ENCODE peak calls at places on chromosomes 3 and 15, in nine cellular contexts. One of them, this sample, is unnamed.

GRCh38 chr15:71780349-71780976 is 29.9 kb upstream of the NR2E3 start:
- DNase-seq in neural progenitor cell: peak; percentile 80
- DNase-seq in fibroblast of mammary gland: peak; percentile 69
- DNase-seq in A549: peak; percentile 84
- DNase-seq in cardiac fibroblast: peak; percentile 88
- DNase-seq in CD8-positive, alpha-beta T cell: no peak
- DNase-seq in left lung: no peak
- DNase-seq in kidney: no peak
- DNase-seq in BJ: no peak
- DNase-seq in this sample: peak; percentile 83

GRCh38 chr15:31080618-31081017 is 20.9 kb downstream of the TRPM1 start:
- DNase-seq in BJ: no peak
- DNase-seq in kidney: peak; percentile 85
- DNase-seq in neural progenitor cell: peak; percentile 94
- DNase-seq in cardiac fibroblast: peak; percentile 16
- DNase-seq in CD8-positive, alpha-beta T cell: no peak
- DNase-seq in left lung: peak; percentile 72
- DNase-seq in fibroblast of mammary gland: no peak
- DNase-seq in A549: peak; percentile 39
- DNase-seq in this sample: peak; percentile 71

GRCh38 chr15:76060098-76060989 is 559 bp downstream of the TMEM266 start:
- DNase-seq in neural progenitor cell: no peak
- DNase-seq in fibroblast of mammary gland: no peak
- DNase-seq in A549: no peak
- DNase-seq in kidney: no peak
- DNase-seq in cardiac fibroblast: no peak
- DNase-seq in BJ: no peak
- DNase-seq in CD8-positive, alpha-beta T cell: no peak
- DNase-seq in left lung: no peak
- DNase-seq in this sample: no peak

GRCh38 chr3:123365450-123366143 is 83.3 kb downstream of the ADCY5 start:
- DNase-seq in left lung: no peak
- DNase-seq in kidney: no peak
- DNase-seq in fibroblast of mammary gland: no peak
- DNase-seq in neural progenitor cell: peak; percentile 71
- DNase-seq in cardiac fibroblast: peak; percentile 20
- DNase-seq in BJ: no peak
- DNase-seq in CD8-positive, alpha-beta T cell: no peak
- DNase-seq in A549: peak; percentile 64
- DNase-seq in this sample: peak; percentile 9

GRCh38 chr3:120908030-120908802 is at the start of gene STXBP5L:
- DNase-seq in cardiac fibroblast: peak; percentile 75
- DNase-seq in neural progenitor cell: peak; percentile 97
- DNase-seq in BJ: no peak
- DNase-seq in fibroblast of mammary gland: peak; percentile 60
- DNase-seq in CD8-positive, alpha-beta T cell: no peak
- DNase-seq in kidney: peak; percentile 89
- DNase-seq in left lung: peak; percentile 55
- DNase-seq in A549: peak; percentile 13
- DNase-seq in this sample: peak; percentile 48

GRCh38 chr3:192229866-192230265 is 497.5 kb downstream of the FGF12 start:
- DNase-seq in neural progenitor cell: no peak
- DNase-seq in left lung: no peak
- DNase-seq in BJ: no peak
- DNase-seq in CD8-positive, alpha-beta T cell: no peak
- DNase-seq in cardiac fibroblast: peak; percentile 42
- DNase-seq in fibroblast of mammary gland: no peak
- DNase-seq in kidney: no peak
- DNase-seq in A549: no peak
- DNase-seq in this sample: no peak

GRCh38 chr3:134860141-134860540 is 65.1 kb downstream of the EPHB1 start:
- DNase-seq in neural progenitor cell: no peak
- DNase-seq in left lung: no peak
- DNase-seq in CD8-positive, alpha-beta T cell: no peak
- DNase-seq in cardiac fibroblast: no peak
- DNase-seq in BJ: no peak
- DNase-seq in A549: no peak
- DNase-seq in fibroblast of mammary gland: no peak
- DNase-seq in kidney: no peak
- DNase-seq in this sample: no peak

GRCh38 chr15:52783929-52784798 is 6.0 kb downstream of the ONECUT1 start:
- DNase-seq in BJ: no peak
- DNase-seq in left lung: no peak
- DNase-seq in neural progenitor cell: peak; percentile 90
- DNase-seq in A549: peak; percentile 56
- DNase-seq in kidney: peak; percentile 65
- DNase-seq in fibroblast of mammary gland: peak; percentile 13
- DNase-seq in CD8-positive, alpha-beta T cell: no peak
- DNase-seq in cardiac fibroblast: no peak
- DNase-seq in this sample: no peak

DNA sequence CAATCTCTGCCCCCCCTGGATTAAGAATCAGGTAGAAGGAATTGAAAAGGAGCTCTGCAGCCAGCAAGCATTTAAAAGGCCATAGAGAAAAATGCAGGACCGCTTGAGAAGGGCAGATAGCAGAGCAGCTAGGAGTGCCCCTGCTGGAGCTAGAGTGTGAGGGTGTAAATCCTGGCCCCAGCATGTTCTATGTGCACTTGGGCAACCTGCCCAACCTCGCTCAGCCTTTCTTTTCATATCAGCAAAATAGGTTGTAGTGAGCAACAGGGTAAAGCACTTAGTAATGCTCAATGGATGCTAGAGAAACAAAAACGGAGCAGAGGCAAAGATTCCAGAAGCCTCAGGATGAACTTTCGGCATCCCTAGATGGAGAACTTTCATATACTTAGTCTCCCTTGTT is 25.0 kb upstream of the THBS1 start:
- DNase-seq in CD8-positive, alpha-beta T cell: no peak
- DNase-seq in BJ: no peak
- DNase-seq in neural progenitor cell: no peak
- DNase-seq in left lung: no peak
- DNase-seq in A549: no peak
- DNase-seq in fibroblast of mammary gland: no peak
- DNase-seq in kidney: no peak
- DNase-seq in cardiac fibroblast: no peak
- DNase-seq in this sample: no peak
- TF ChIP-seq CTCF in CD8-positive, alpha-beta T cell: no peak
- TF ChIP-seq CTCF in BJ: no peak
- TF ChIP-seq CTCF in neural progenitor cell: no peak
- TF ChIP-seq CTCF in left lung: no peak
- TF ChIP-seq CTCF in A549: no peak
- TF ChIP-seq CTCF in fibroblast of mammary gland: no peak
- TF ChIP-seq CTCF in kidney: no peak
- TF ChIP-seq CTCF in cardiac fibroblast: no peak
- TF ChIP-seq CTCF in this sample: no peak

GRCh38 chr3:12985148-12985547 is 88.1 kb downstream of the IQSEC1 start:
- DNase-seq in fibroblast of mammary gland: no peak
- DNase-seq in CD8-positive, alpha-beta T cell: no peak
- DNase-seq in BJ: no peak
- DNase-seq in A549: no peak
- DNase-seq in kidney: no peak
- DNase-seq in cardiac fibroblast: no peak
- DNase-seq in left lung: peak; percentile 19
- DNase-seq in neural progenitor cell: no peak
- DNase-seq in this sample: no peak

GRCh38 chr3:12987602-12988001 is 85.6 kb downstream of the IQSEC1 start:
- DNase-seq in fibroblast of mammary gland: no peak
- DNase-seq in A549: no peak
- DNase-seq in CD8-positive, alpha-beta T cell: no peak
- DNase-seq in BJ: no peak
- DNase-seq in neural progenitor cell: no peak
- DNase-seq in kidney: no peak
- DNase-seq in cardiac fibroblast: no peak
- DNase-seq in left lung: no peak
- DNase-seq in this sample: no peak

GRCh38 chr3:12986031-12986430 is 87.2 kb downstream of the IQSEC1 start:
- DNase-seq in kidney: no peak
- DNase-seq in left lung: peak; percentile 26
- DNase-seq in cardiac fibroblast: no peak
- DNase-seq in BJ: no peak
- DNase-seq in fibroblast of mammary gland: no peak
- DNase-seq in A549: no peak
- DNase-seq in neural progenitor cell: no peak
- DNase-seq in CD8-positive, alpha-beta T cell: no peak
- DNase-seq in this sample: no peak

GRCh38 chr3:12986521-12986920 is 86.7 kb downstream of the IQSEC1 start:
- DNase-seq in neural progenitor cell: no peak
- DNase-seq in CD8-positive, alpha-beta T cell: no peak
- DNase-seq in fibroblast of mammary gland: no peak
- DNase-seq in cardiac fibroblast: no peak
- DNase-seq in left lung: peak; percentile 23
- DNase-seq in A549: no peak
- DNase-seq in BJ: no peak
- DNase-seq in kidney: no peak
- DNase-seq in this sample: no peak

GRCh38 chr3:12986986-12987385 is 86.2 kb downstream of the IQSEC1 start:
- DNase-seq in kidney: no peak
- DNase-seq in neural progenitor cell: peak; percentile 67
- DNase-seq in BJ: no peak
- DNase-seq in left lung: no peak
- DNase-seq in fibroblast of mammary gland: no peak
- DNase-seq in CD8-positive, alpha-beta T cell: no peak
- DNase-seq in A549: no peak
- DNase-seq in cardiac fibroblast: no peak
- DNase-seq in this sample: peak; percentile 60
- H3K4me3 ChIP-seq in kidney: no peak overlapping the region
- H3K4me3 ChIP-seq in neural progenitor cell: no peak overlapping the region
- H3K4me3 ChIP-seq in BJ: no peak overlapping the region
- H3K4me3 ChIP-seq in left lung: no peak overlapping the region
- H3K4me3 ChIP-seq in fibroblast of mammary gland: no peak overlapping the region
- H3K4me3 ChIP-seq in CD8-positive, alpha-beta T cell: no peak overlapping the region
- H3K4me3 ChIP-seq in A549: no peak overlapping the region
- H3K4me3 ChIP-seq in cardiac fibroblast: no peak overlapping the region
- H3K4me3 ChIP-seq in this sample: no peak overlapping the region

GRCh38 chr15:83733206-83733605 is 79.3 kb downstream of the ADAMTSL3 start:
- DNase-seq in fibroblast of mammary gland: peak; percentile 35
- DNase-seq in left lung: no peak
- DNase-seq in neural progenitor cell: no peak
- DNase-seq in A549: peak; percentile 22
- DNase-seq in kidney: no peak
- DNase-seq in CD8-positive, alpha-beta T cell: no peak
- DNase-seq in BJ: no peak
- DNase-seq in cardiac fibroblast: peak; percentile 93
- DNase-seq in this sample: no peak

GRCh38 chr15:83733691-83734090 is 79.8 kb downstream of the ADAMTSL3 start:
- DNase-seq in fibroblast of mammary gland: no peak
- DNase-seq in CD8-positive, alpha-beta T cell: no peak
- DNase-seq in cardiac fibroblast: no peak
- DNase-seq in kidney: no peak
- DNase-seq in left lung: no peak
- DNase-seq in A549: no peak
- DNase-seq in BJ: no peak
- DNase-seq in neural progenitor cell: no peak
- DNase-seq in this sample: no peak

GRCh38 chr15:83732770-83733169 is 78.8 kb downstream of the ADAMTSL3 start:
- DNase-seq in kidney: no peak
- DNase-seq in left lung: no peak
- DNase-seq in A549: no peak
- DNase-seq in CD8-positive, alpha-beta T cell: no peak
- DNase-seq in neural progenitor cell: no peak
- DNase-seq in cardiac fibroblast: no peak
- DNase-seq in BJ: no peak
- DNase-seq in fibroblast of mammary gland: no peak
- DNase-seq in this sample: no peak

GRCh38 chr15:83732196-83732595 is 78.3 kb downstream of the ADAMTSL3 start:
- DNase-seq in kidney: no peak
- DNase-seq in CD8-positive, alpha-beta T cell: no peak
- DNase-seq in BJ: no peak
- DNase-seq in neural progenitor cell: no peak
- DNase-seq in cardiac fibroblast: no peak
- DNase-seq in left lung: no peak
- DNase-seq in A549: no peak
- DNase-seq in fibroblast of mammary gland: no peak
- DNase-seq in this sample: no peak

DNA sequence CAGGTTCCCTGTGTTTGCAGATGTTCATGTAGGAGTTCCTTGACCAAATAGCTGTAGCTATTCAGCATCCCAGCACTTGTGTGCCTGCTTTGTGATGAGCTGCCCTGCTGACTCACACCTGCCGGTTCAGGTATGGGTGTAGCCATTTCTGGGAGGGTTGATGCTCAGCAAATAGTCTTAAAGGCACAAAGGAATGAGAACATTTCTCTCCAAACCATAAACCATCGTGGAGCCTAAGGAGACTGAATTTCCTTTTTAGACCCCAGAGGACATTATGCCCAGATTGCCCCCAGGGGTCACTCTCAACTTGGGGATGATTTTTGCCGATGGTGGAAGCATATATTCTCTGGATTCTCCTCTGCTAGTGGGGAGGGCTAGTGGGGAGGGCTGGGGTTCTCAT is 80.6 kb downstream of the ADAMTSL3 start:
- DNase-seq in A549: no peak
- DNase-seq in left lung: no peak
- DNase-seq in fibroblast of mammary gland: peak; percentile 10
- DNase-seq in cardiac fibroblast: peak; percentile 23
- DNase-seq in kidney: no peak
- DNase-seq in BJ: no peak
- DNase-seq in neural progenitor cell: peak; percentile 17
- DNase-seq in CD8-positive, alpha-beta T cell: no peak
- DNase-seq in this sample: peak; percentile 14
- TF ChIP-seq CTCF in A549: no peak
- TF ChIP-seq CTCF in left lung: no peak
- TF ChIP-seq CTCF in fibroblast of mammary gland: peak; percentile 40
- TF ChIP-seq CTCF in cardiac fibroblast: peak; percentile 24
- TF ChIP-seq CTCF in kidney: peak; percentile 6
- TF ChIP-seq CTCF in BJ: no peak
- TF ChIP-seq CTCF in neural progenitor cell: peak; percentile 46
- TF ChIP-seq CTCF in CD8-positive, alpha-beta T cell: no peak
- TF ChIP-seq CTCF in this sample: peak; percentile 48

GRCh38 chr3:12810013-12810780 is 13.7 kb downstream of the CAND2 start:
- DNase-seq in BJ: peak; percentile 30
- DNase-seq in cardiac fibroblast: peak; percentile 89
- DNase-seq in A549: peak; percentile 90
- DNase-seq in left lung: peak; percentile 96
- DNase-seq in kidney: peak; percentile 98
- DNase-seq in neural progenitor cell: peak; percentile 99
- DNase-seq in CD8-positive, alpha-beta T cell: peak; percentile 87
- DNase-seq in fibroblast of mammary gland: peak; percentile 84
- DNase-seq in this sample: peak; percentile 87

GRCh38 chr3:12812812-12813211 is 16.3 kb downstream of the CAND2 start:
- DNase-seq in neural progenitor cell: no peak
- DNase-seq in kidney: no peak
- DNase-seq in fibroblast of mammary gland: no peak
- DNase-seq in left lung: no peak
- DNase-seq in cardiac fibroblast: no peak
- DNase-seq in A549: no peak
- DNase-seq in BJ: no peak
- DNase-seq in CD8-positive, alpha-beta T cell: no peak
- DNase-seq in this sample: no peak

GRCh38 chr3:12809001-12809400 is 12.5 kb downstream of the CAND2 start:
- DNase-seq in kidney: peak; percentile 54
- DNase-seq in BJ: no peak
- DNase-seq in A549: no peak
- DNase-seq in left lung: no peak
- DNase-seq in neural progenitor cell: no peak
- DNase-seq in cardiac fibroblast: no peak
- DNase-seq in fibroblast of mammary gland: no peak
- DNase-seq in CD8-positive, alpha-beta T cell: no peak
- DNase-seq in this sample: no peak

GRCh38 chr3:12809435-12809834 is 13.0 kb downstream of the CAND2 start:
- DNase-seq in CD8-positive, alpha-beta T cell: no peak
- DNase-seq in A549: no peak
- DNase-seq in neural progenitor cell: no peak
- DNase-seq in left lung: no peak
- DNase-seq in BJ: no peak
- DNase-seq in fibroblast of mammary gland: no peak
- DNase-seq in cardiac fibroblast: no peak
- DNase-seq in kidney: peak; percentile 22
- DNase-seq in this sample: no peak

GRCh38 chr3:12810963-12811362 is 14.5 kb downstream of the CAND2 start:
- DNase-seq in kidney: peak; percentile 66
- DNase-seq in CD8-positive, alpha-beta T cell: no peak
- DNase-seq in fibroblast of mammary gland: no peak
- DNase-seq in cardiac fibroblast: no peak
- DNase-seq in A549: no peak
- DNase-seq in BJ: no peak
- DNase-seq in neural progenitor cell: no peak
- DNase-seq in left lung: no peak
- DNase-seq in this sample: no peak
- H3K4me3 ChIP-seq in kidney: no peak overlapping the region
- H3K4me3 ChIP-seq in CD8-positive, alpha-beta T cell: no peak overlapping the region
- H3K4me3 ChIP-seq in fibroblast of mammary gland: no peak overlapping the region
- H3K4me3 ChIP-seq in cardiac fibroblast: no peak overlapping the region
- H3K4me3 ChIP-seq in A549: no peak overlapping the region
- H3K4me3 ChIP-seq in BJ: no peak overlapping the region
- H3K4me3 ChIP-seq in neural progenitor cell: peak overlapping the region; percentile 53
- H3K4me3 ChIP-seq in left lung: no peak overlapping the region
- H3K4me3 ChIP-seq in this sample: no peak overlapping the region